ENCODE peak calls at places on chromosomes 6 and 20, in eight cellular contexts. Z, D, Y, K, X, G, U and V are unnamed samples.
A peak's percentile ranks its signal among the peaks of the same experiment; 100 is the strongest.

GRCh38 chr6:147345902-147346301 is 141.7 kb downstream of the STXBP5 start:
- DNase-seq in Z (no peak), K (no peak), G (no peak), X (no peak), U (no peak), D (no peak), Y (no peak), V (no peak)

GRCh38 chr6:108953681-108954080 is 105.5 kb downstream of the ARMC2 start:
- DNase-seq in K (no peak), U (no peak), D (peak; percentile 42), Y (no peak), Z (no peak), G (no peak), X (no peak), V (peak; percentile 51)

GRCh38 chr6:30541515-30542403 is 14.5 kb downstream of the GNL1 start:
- DNase-seq in X (no peak), U (peak; percentile 77), Z (peak; percentile 65), D (peak; percentile 94), Y (peak; percentile 74), K (peak; percentile 65), G (peak; percentile 94), V (peak; percentile 88)

GRCh38 chr6:29490552-29490951 is 2.8 kb upstream of the MAS1L start:
- DNase-seq in G (no peak), U (no peak), Z (no peak), K (no peak), D (no peak), Y (no peak), X (no peak), V (no peak)

GRCh38 chr6:43029120-43029519 is 7.7 kb downstream of the RRP36 start:
- DNase-seq in Y (no peak), U (no peak), K (no peak), Z (no peak), X (no peak), D (no peak), G (no peak), V (no peak)

GRCh38 chr20:21050710-21051109 is 55.4 kb downstream of the LINC00237 start:
- DNase-seq in X (no peak), Z (no peak), G (no peak), U (no peak), Y (no peak), D (no peak), K (no peak), V (no peak)

GRCh38 chr6:39054577-39055142 is 6.1 kb downstream of the GLP1R start:
- DNase-seq in Y (no peak), X (no peak), G (no peak), U (no peak), Z (no peak), D (no peak), K (no peak), V (no peak)

GRCh38 chr6:69835414-69836179 is 30.8 kb upstream of the COL19A1 start:
- DNase-seq in X (peak; percentile 67), Z (no peak), U (no peak), D (peak; percentile 88), Y (no peak), G (no peak), K (no peak), V (peak; percentile 79)

GRCh38 chr20:17896247-17896723 is 72.3 kb downstream of the SNX5 start:
- DNase-seq in Y (no peak), G (no peak), D (no peak), Z (no peak), X (no peak), K (no peak), U (no peak), V (peak; percentile 20)

GRCh38 chr20:57317316-57317788 is 12.3 kb upstream of the SPO11 start:
- DNase-seq in Y (no peak), Z (no peak), U (no peak), K (no peak), D (no peak), X (no peak), G (no peak), V (no peak)

GRCh38 chr6:168418631-168419250 is 22.2 kb upstream of the SMOC2 start:
- DNase-seq in X (no peak), U (no peak), Y (no peak), D (no peak), G (no peak), Z (no peak), K (no peak), V (no peak)

GRCh38 chr6:157552171-157552747 is 171.3 kb downstream of the ZDHHC14 start:
- DNase-seq in Z (no peak), K (no peak), G (peak; percentile 92), X (no peak), Y (no peak), D (no peak), U (no peak), V (no peak)

GRCh38 chr6:72940265-72940664 is 285.0 kb downstream of the KHDC1L start:
- DNase-seq in D (no peak), X (no peak), G (no peak), Y (no peak), Z (no peak), U (no peak), K (no peak), V (no peak)

GRCh38 chr20:26209171-26209941 is 512.7 kb upstream of the ZNF337 start:
- DNase-seq in U (peak; percentile 2), Z (no peak), K (no peak), Y (peak; percentile 16), X (no peak), D (no peak), G (peak; percentile 49), V (no peak)